ENCODE peak calls at places on chromosomes 6 and 20, in seven cellular contexts. Z, O, G, D, B, I and H are unnamed samples.
A peak's percentile ranks its signal among the peaks of the same experiment; 100 is the strongest.

GRCh38 chr6:159804504-159804903 is 4.4 kb downstream of the PNLDC1 start:
- DNase-seq in Z (no peak), O (no peak), G (no peak), D (no peak), B (no peak), I (no peak), H (peak; percentile 44)

GRCh38 chr6:26296857-26297648 is 67.9 kb upstream of the BTN3A2 start:
- DNase-seq in Z (no peak), O (peak; percentile 70), G (no peak), D (no peak), B (no peak), I (no peak), H (no peak)

GRCh38 chr20:37298190-37298939 is 8.9 kb downstream of the MANBAL start:
- DNase-seq in Z (no peak), O (peak; percentile 75), G (no peak), D (no peak), B (no peak), I (no peak), H (no peak)

GRCh38 chr20:20754758-20755157 is 42.3 kb upstream of the RALGAPA2 start:
- DNase-seq in Z (no peak), O (no peak), G (no peak), D (no peak), B (no peak), I (no peak), H (no peak)

GRCh38 chr6:148888853-148889252 is 142.0 kb downstream of the UST start:
- DNase-seq in Z (no peak), O (no peak), G (no peak), D (no peak), B (no peak), I (no peak), H (no peak)

GRCh38 chr20:40931348-40932044 is 97.1 kb upstream of the TOP1 start:
- DNase-seq in Z (no peak), O (no peak), G (no peak), D (no peak), B (no peak), I (no peak), H (no peak)

GRCh38 chr6:143410859-143411270 is 39.6 kb downstream of the ADAT2 start:
- DNase-seq in Z (no peak), O (peak; percentile 46), G (no peak), D (no peak), B (no peak), I (no peak), H (no peak)

GRCh38 chr6:82906951-82907350 is 158.7 kb downstream of the UBE3D start:
- DNase-seq in Z (no peak), O (peak; percentile 69), G (no peak), D (no peak), B (no peak), I (no peak), H (no peak)

GRCh38 chr20:16405254-16405653 is 168.0 kb downstream of the KIF16B start:
- DNase-seq in Z (no peak), O (no peak), G (no peak), D (no peak), B (no peak), I (no peak), H (no peak)